ENCODE peak calls at places on chromosomes 16 and 17, in eight cellular contexts. P is mesothelial cell of epicardium; J is uterus; U is activated naive CD4-positive, alpha-beta T cell; F is SK-N-SH; N is A549; Q is CD8-positive, alpha-beta memory T cell; Z is GM18507. C is an unnamed sample.

GRCh38 chr17:34303606-34304005 is 15.6 kb upstream of the CCL8 start:
- DNase-seq in Q (no peak), F (no peak), P (no peak), U (no peak), Z (no peak), N (no peak), J (no peak), C (no peak)

GRCh38 chr16:28042856-28043255 is 20.7 kb downstream of the GSG1L start:
- DNase-seq in F (no peak), P (no peak), J (no peak), U (no peak), Q (no peak), Z (no peak), N (no peak), C (no peak)

GRCh38 chr17:66630379-66630778 is 204.5 kb upstream of the CACNG5 start:
- DNase-seq in J (no peak), N (no peak), Q (no peak), U (no peak), P (no peak), F (no peak), Z (no peak), C (no peak)

GRCh38 chr16:84294196-84295142 is at the start of gene WFDC1:
- DNase-seq in J (peak), Z (no peak), Q (no peak), P (no peak), N (no peak), F (peak), U (no peak), C (no peak)

GRCh38 chr16:48373258-48374050 is 11.8 kb downstream of the SIAH1 start:
- DNase-seq in P (no peak), Z (no peak), N (no peak), F (no peak), J (no peak), Q (no peak), U (no peak), C (no peak)

GRCh38 chr16:11744075-11744470 is 1.4 kb upstream of the TXNDC11 start:
- DNase-seq in P (no peak), F (no peak), J (no peak), Z (no peak), N (no peak), U (no peak), Q (no peak), C (no peak)

GRCh38 chr17:61455754-61456681 is 3.8 kb downstream of the TBX4 start:
- DNase-seq in P (no peak), F (no peak), U (no peak), Z (no peak), J (no peak), Q (no peak), N (no peak), C (no peak)

GRCh38 chr17:77610980-77611641 is 347.4 kb upstream of the TNRC6C start:
- DNase-seq in F (no peak), P (no peak), Z (no peak), Q (no peak), J (peak), U (no peak), N (no peak), C (no peak)

GRCh38 chr16:79601978-79602609 is 1.6 kb upstream of the MAF start:
- DNase-seq in P (peak), Q (peak), F (peak), U (peak), J (peak), Z (no peak), N (peak), C (peak)

GRCh38 chr16:65781363-65781762 is 585.1 kb upstream of the CDH5 start:
- DNase-seq in U (no peak), F (no peak), J (no peak), N (no peak), Q (no peak), P (no peak), Z (no peak), C (no peak)

GRCh38 chr16:46715769-46716305 is 26.4 kb downstream of the ORC6 start:
- DNase-seq in P (no peak), Z (no peak), F (no peak), J (no peak), U (no peak), N (no peak), Q (no peak), C (no peak)

GRCh38 chr17:32909787-32910369 is 18.1 kb upstream of the TMEM98 start:
- DNase-seq in P (no peak), U (no peak), F (peak), Q (peak), N (peak), Z (peak), J (peak), C (peak)

GRCh38 chr16:4915226-4915761 is 21.7 kb downstream of the PPL start:
- DNase-seq in P (no peak), F (no peak), N (no peak), Z (no peak), U (no peak), J (no peak), Q (no peak), C (no peak)

GRCh38 chr17:3888343-3889171 is 4.3 kb downstream of the CAMKK1 start:
- DNase-seq in U (no peak), N (no peak), Q (no peak), Z (no peak), J (peak), P (no peak), F (no peak), C (no peak)

GRCh38 chr17:43353364-43353763 is 45.4 kb upstream of the ARL4D start:
- DNase-seq in F (no peak), U (no peak), Q (no peak), J (no peak), P (no peak), N (no peak), Z (no peak), C (no peak)

C was measured in naive thymus-derived CD4-positive, alpha-beta T cell.